ENCODE peak calls at places on chromosomes 6 and 20, in eight cellular contexts. Y, R, C, N, O, G, K and F are unnamed samples.

GRCh38 chr6:45494734-45495133 is 117.0 kb upstream of the SUPT3H start:
- DNase-seq in Y (no peak), R (no peak), C (no peak), N (no peak), O (no peak), G (no peak), K (no peak), F (no peak)

GRCh38 chr6:39892490-39893129 is 41.7 kb downstream of the MOCS1 start:
- DNase-seq in Y (no peak), R (peak; percentile 17), C (no peak), N (peak; percentile 36), O (peak; percentile 44), G (no peak), K (peak; percentile 72), F (peak; percentile 57)

GRCh38 chr6:131262060-131262459 is 126.8 kb downstream of the AKAP7 start:
- DNase-seq in Y (no peak), R (no peak), C (no peak), N (no peak), O (no peak), G (no peak), K (no peak), F (no peak)

GRCh38 chr20:57708694-57709673 is 831 bp downstream of the PMEPA1 start:
- DNase-seq in Y (no peak), R (no peak), C (peak; percentile 53), N (no peak), O (no peak), G (peak; percentile 45), K (peak; percentile 44), F (peak; percentile 56)

GRCh38 chr6:49909508-49910047 is 43.2 kb upstream of the CRISP1 start:
- DNase-seq in Y (no peak), R (no peak), C (no peak), N (no peak), O (no peak), G (no peak), K (no peak), F (no peak)

GRCh38 chr6:106747139-106747538 is 117.8 kb downstream of the QRSL1 start:
- DNase-seq in Y (no peak), R (no peak), C (no peak), N (no peak), O (peak; percentile 48), G (no peak), K (no peak), F (no peak)

GRCh38 chr6:54861846-54862616 is 15.5 kb downstream of the FAM83B start:
- DNase-seq in Y (no peak), R (no peak), C (no peak), N (no peak), O (no peak), G (no peak), K (peak; percentile 22), F (no peak)

GRCh38 chr20:44961868-44962267 is 1.7 kb upstream of the TOMM34 start:
- DNase-seq in Y (no peak), R (no peak), C (no peak), N (no peak), O (peak; percentile 68), G (no peak), K (no peak), F (peak; percentile 84)

GRCh38 chr6:155069543-155069942 is 74.4 kb downstream of the TIAM2 start:
- DNase-seq in Y (no peak), R (no peak), C (no peak), N (no peak), O (no peak), G (no peak), K (no peak), F (no peak)

GRCh38 chr20:10636326-10636818 is 37.4 kb downstream of the JAG1 start:
- DNase-seq in Y (no peak), R (no peak), C (no peak), N (peak; percentile 44), O (peak; percentile 36), G (no peak), K (no peak), F (peak; percentile 86)

GRCh38 chr6:33905081-33905609 is 101.3 kb upstream of the MLN start:
- DNase-seq in Y (peak; percentile 21), R (peak; percentile 39), C (peak; percentile 59), N (no peak), O (no peak), G (peak; percentile 30), K (no peak), F (no peak)

GRCh38 chr20:31605902-31606677 is 1.0 kb downstream of the ID1 start:
- DNase-seq in Y (no peak), R (peak; percentile 16), C (no peak), N (no peak), O (peak; percentile 19), G (no peak), K (peak; percentile 38), F (peak; percentile 47)

GRCh38 chr6:2165216-2165725 is 80.1 kb downstream of the GMDS start:
- DNase-seq in Y (no peak), R (no peak), C (no peak), N (no peak), O (no peak), G (no peak), K (no peak), F (no peak)